ENCODE peak calls at places on chromosomes 16 and 17, in ten cellular contexts. X is ovary; G is HTR-8/SVneo; H is T-helper 2 cell; K is epithelial cell of prostate; P is B cell; Z is NCI-H1436; Y is NCI-H748 treated with DMSO at 0.1 percent for 48 hours; I is stimulated activated CD4-positive, alpha-beta T cell treated with anti-CD3 and anti-CD28 coated beads, Interleukin-1b, Interleukin-23, amount 100 ng/mL, for 48 hours; U is ACHN. E is an unnamed sample.

GRCh38 chr16:1761751-1762150 is 9.6 kb downstream of the NME3 start:
- DNase-seq in U (no peak), Y (no peak), X (no peak), H (no peak), G (no peak), I (no peak), Z (no peak), P (no peak), K (no peak), E (no peak)

GRCh38 chr17:2892305-2892971 is 96.2 kb downstream of the RAP1GAP2 start:
- DNase-seq in Y (no peak), G (peak), I (no peak), U (peak), P (no peak), K (peak), Z (no peak), X (no peak), H (no peak), E (peak)

GRCh38 chr17:17537311-17538099 is 41.3 kb upstream of the RASD1 start:
- DNase-seq in G (no peak), K (no peak), I (no peak), X (no peak), H (no peak), U (no peak), P (no peak), Z (no peak), Y (no peak), E (no peak)

GRCh38 chr17:74516561-74516960 is 14.7 kb downstream of the CD300LB start:
- DNase-seq in Z (no peak), K (no peak), I (no peak), H (no peak), U (no peak), P (no peak), G (no peak), Y (no peak), X (no peak), E (no peak)

GRCh38 chr17:40750391-40750790 is 4.7 kb downstream of the KRT25 start:
- DNase-seq in P (no peak), G (no peak), Y (no peak), X (no peak), U (no peak), Z (no peak), H (no peak), K (no peak), I (no peak), E (no peak)

GRCh38 chr16:29231231-29231630 is 175.3 kb downstream of the NPIPB11 start:
- DNase-seq in Y (no peak), K (no peak), U (no peak), H (no peak), P (no peak), Z (no peak), G (no peak), I (no peak), X (no peak), E (peak)

GRCh38 chr16:2963074-2963610 is 933 bp upstream of the KREMEN2 start:
- DNase-seq in I (no peak), Y (no peak), U (no peak), G (no peak), P (no peak), H (no peak), X (no peak), Z (no peak), K (no peak), E (no peak)

GRCh38 chr17:82438401-82439193 is 12.0 kb downstream of the CYBC1 start:
- DNase-seq in Y (no peak), Z (no peak), G (no peak), H (no peak), U (no peak), I (no peak), K (no peak), X (no peak), P (no peak), E (no peak)

GRCh38 chr17:79749156-79749815 is 18.5 kb downstream of the ENPP7 start:
- DNase-seq in Y (no peak), G (no peak), X (no peak), I (no peak), Z (no peak), U (peak), P (no peak), H (no peak), K (no peak), E (peak)

GRCh38 chr17:69723741-69724140 is 309.2 kb downstream of the MAP2K6 start:
- DNase-seq in P (no peak), U (peak), H (no peak), Y (no peak), X (no peak), G (no peak), I (no peak), Z (no peak), K (no peak), E (peak)